ENCODE peak calls at places on chromosomes 4 and X, in six cellular contexts. U, J, W, I, V and S are unnamed samples.
A peak's percentile ranks its signal among the peaks of the same experiment; 100 is the strongest.

GRCh38 chrX:22912598-22912997 is 87.2 kb upstream of the DDX53 start:
- DNase-seq in U (no peak), J (no peak), W (no peak), I (no peak), V (no peak), S (peak; percentile 15)

GRCh38 chrX:130896026-130896425 is 7.0 kb downstream of the ENOX2 start:
- DNase-seq in U (no peak), J (no peak), W (peak; percentile 23), I (no peak), V (no peak), S (no peak)

GRCh38 chr4:110867981-110868380 is 245.1 kb upstream of the PITX2 start:
- DNase-seq in U (no peak), J (no peak), W (no peak), I (no peak), V (no peak), S (no peak)

GRCh38 chr4:48944252-48944651 is 37.7 kb upstream of the OCIAD2 start:
- DNase-seq in U (no peak), J (no peak), W (no peak), I (no peak), V (no peak), S (no peak)

GRCh38 chrX:145821291-145821897 is 3.8 kb downstream of the SLITRK2 start:
- DNase-seq in U (peak; percentile 18), J (no peak), W (no peak), I (no peak), V (no peak), S (no peak)

GRCh38 chr4:106854970-106855369 is 181.1 kb downstream of the DKK2 start:
- DNase-seq in U (no peak), J (no peak), W (no peak), I (no peak), V (no peak), S (no peak)

GRCh38 chr4:128916832-128917231 is 107.3 kb downstream of the JADE1 start:
- DNase-seq in U (no peak), J (no peak), W (peak; percentile 37), I (no peak), V (no peak), S (no peak)

GRCh38 chr4:186844059-186844681 is 120.5 kb upstream of the FAT1 start:
- DNase-seq in U (no peak), J (no peak), W (no peak), I (peak; percentile 35), V (no peak), S (no peak)

GRCh38 chr4:33073811-33074210 is 2353.6 kb downstream of the PCDH7 start:
- DNase-seq in U (peak; percentile 56), J (no peak), W (no peak), I (no peak), V (no peak), S (no peak)

GRCh38 chrX:125150231-125150630 is 169.4 kb upstream of the TEX13C start:
- DNase-seq in U (no peak), J (no peak), W (no peak), I (no peak), V (no peak), S (no peak)

GRCh38 chrX:23012636-23013035 is 12.9 kb downstream of the DDX53 start:
- DNase-seq in U (peak; percentile 11), J (no peak), W (no peak), I (no peak), V (no peak), S (no peak)

GRCh38 chr4:173505924-173506779 is 23.9 kb downstream of the HAND2 start:
- DNase-seq in U (peak; percentile 77), J (no peak), W (no peak), I (no peak), V (peak; percentile 25), S (peak; percentile 40)

GRCh38 chr4:30821891-30822612 is 101.9 kb downstream of the PCDH7 start:
- DNase-seq in U (no peak), J (no peak), W (no peak), I (no peak), V (no peak), S (no peak)

GRCh38 chr4:126779446-126780166 is 853.2 kb upstream of the INTU start:
- DNase-seq in U (no peak), J (no peak), W (peak; percentile 21), I (no peak), V (peak; percentile 1), S (no peak)

GRCh38 chrX:49986058-49986457 is 63.7 kb downstream of the CLCN5 start:
- DNase-seq in U (no peak), J (no peak), W (no peak), I (no peak), V (no peak), S (no peak)

GRCh38 chrX:81120270-81120935 is 81.3 kb downstream of the HMGN5 start:
- DNase-seq in U (peak; percentile 36), J (no peak), W (no peak), I (no peak), V (no peak), S (no peak)

GRCh38 chr4:98386-98785 is 25.9 kb upstream of the ZNF718 start:
- DNase-seq in U (no peak), J (no peak), W (no peak), I (no peak), V (no peak), S (no peak)

GRCh38 chr4:79552311-79552710 is 144.3 kb upstream of the GK2 start:
- DNase-seq in U (no peak), J (no peak), W (no peak), I (no peak), V (no peak), S (no peak)

GRCh38 chr4:95248713-95249401 is 299.9 kb downstream of the UNC5C start:
- DNase-seq in U (no peak), J (no peak), W (no peak), I (no peak), V (no peak), S (no peak)